ENCODE peak calls at places on chromosomes 3 and 15, in seven cellular contexts. N is stomach, W is HCT116, C is sigmoid colon, Q is HepG2, H is breast epithelium, D is vagina. X is an unnamed sample.

GRCh38 chr3:108114423-108115065 is 23.7 kb upstream of the CD47 start:
- DNase-seq in D (no peak), Q (no peak), H (no peak), W (no peak), N (no peak), C (no peak), X (no peak)

GRCh38 chr3:150309557-150309956 is 98.5 kb upstream of the TSC22D2 start:
- DNase-seq in C (no peak), N (no peak), Q (no peak), H (no peak), D (no peak), W (no peak), X (no peak)

GRCh38 chr3:84987709-84988504 is 29.1 kb downstream of the CADM2 start:
- DNase-seq in C (no peak), W (no peak), H (no peak), Q (no peak), N (no peak), D (no peak), X (no peak)

GRCh38 chr3:181252626-181253025 is 263.1 kb upstream of the DNAJC19 start:
- DNase-seq in C (no peak), W (no peak), D (no peak), N (no peak), Q (no peak), H (no peak), X (no peak)

GRCh38 chr15:64905941-64906340 is 5.8 kb upstream of the ANKDD1A start:
- DNase-seq in Q (no peak), N (no peak), H (no peak), D (no peak), C (no peak), W (no peak), X (no peak)

GRCh38 chr3:68504185-68504584 is 428.2 kb downstream of the TAFA4 start:
- DNase-seq in W (no peak), C (no peak), D (no peak), H (no peak), Q (no peak), N (no peak), X (no peak)

GRCh38 chr15:66483131-66483566 is 14.4 kb downstream of the SNAPC5 start:
- DNase-seq in W (no peak), H (no peak), N (no peak), D (no peak), C (no peak), Q (no peak), X (no peak)

GRCh38 chr15:67413770-67414429 is 107.0 kb upstream of the C15orf61 start:
- DNase-seq in D (no peak), W (peak; percentile 23), Q (peak; percentile 35), N (no peak), H (no peak), C (no peak), X (no peak)

GRCh38 chr3:3560566-3561336 is 238.5 kb upstream of the LRRN1 start:
- DNase-seq in Q (no peak), N (no peak), W (no peak), D (no peak), H (no peak), C (no peak), X (no peak)

GRCh38 chr15:69808756-69809155 is 289.0 kb downstream of the TLE3 start:
- DNase-seq in W (no peak), N (no peak), D (no peak), H (no peak), Q (no peak), C (no peak), X (no peak)

GRCh38 chr3:12180218-12180617 is 21.5 kb upstream of the TIMP4 start:
- DNase-seq in N (peak; percentile 78), C (no peak), Q (no peak), W (peak; percentile 44), D (no peak), H (no peak), X (no peak)

GRCh38 chr3:60081381-60082095 is 1031.7 kb upstream of the CFAP20DC start:
- DNase-seq in N (no peak), Q (no peak), D (no peak), H (no peak), C (no peak), W (no peak), X (no peak)

GRCh38 chr3:183537295-183537730 is 18.2 kb downstream of the KLHL6 start:
- DNase-seq in N (no peak), W (no peak), Q (no peak), D (no peak), H (no peak), C (no peak), X (no peak)

GRCh38 chr3:177441281-177441812 is 244.1 kb upstream of the TBL1XR1 start:
- DNase-seq in Q (no peak), C (no peak), N (no peak), D (no peak), H (no peak), W (no peak), X (no peak)

GRCh38 chr15:90201150-90201943 is at the start of gene SEMA4B:
- DNase-seq in D (no peak), W (no peak), N (peak; percentile 85), H (no peak), C (peak; percentile 85), Q (peak; percentile 36), X (no peak)
- TF ChIP-seq POLR2A in D (no peak), W (peak; percentile 54), N (no peak), H (no peak), C (no peak), Q (no peak), X (no peak)

GRCh38 chr3:152037953-152038352 is 164.5 kb downstream of the SUCNR1 start:
- DNase-seq in N (no peak), H (no peak), Q (no peak), W (no peak), C (no peak), D (no peak), X (no peak)

GRCh38 chr3:152039887-152040286 is 166.4 kb downstream of the SUCNR1 start:
- DNase-seq in N (no peak), C (no peak), Q (no peak), H (no peak), D (no peak), W (no peak), X (no peak)

GRCh38 chr3:152037304-152037703 is 163.9 kb downstream of the SUCNR1 start:
- DNase-seq in C (no peak), N (no peak), Q (no peak), D (no peak), W (no peak), H (no peak), X (no peak)

GRCh38 chr3:152040319-152040718 is 166.9 kb downstream of the SUCNR1 start:
- DNase-seq in W (no peak), N (no peak), C (no peak), Q (no peak), D (no peak), H (no peak), X (no peak)

DNA sequence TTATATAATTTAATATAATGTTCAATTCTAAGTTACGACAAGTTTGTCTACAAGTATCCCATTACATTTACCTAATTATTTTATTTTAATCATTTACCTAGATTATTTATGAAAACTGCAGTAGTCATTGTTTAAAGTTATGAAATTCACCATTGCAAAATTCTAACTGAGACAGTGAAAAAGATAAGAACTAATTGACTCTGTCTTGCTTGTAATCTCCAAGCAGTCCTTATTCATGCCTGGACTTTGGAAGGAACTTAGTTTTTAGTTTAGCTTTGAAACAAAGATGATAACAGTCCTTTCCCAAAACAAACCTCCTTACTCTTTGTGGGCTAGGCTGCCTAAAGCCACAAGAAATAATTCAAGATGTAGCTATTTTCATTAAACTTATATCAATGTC is 165.0 kb downstream of the SUCNR1 start:
- DNase-seq in D (no peak), H (no peak), Q (no peak), W (no peak), C (no peak), N (no peak), X (no peak)
- H3K9me3 ChIP-seq in D (peaks cover 3% of the 10 kb centered on the region), H (peaks cover 4% of the 10 kb centered on the region), Q (peaks cover 7% of the 10 kb centered on the region), W (no peaks in the 10 kb centered on the region), C (no peaks in the 10 kb centered on the region), N (peaks cover 15% of the 10 kb centered on the region), X (no peaks in the 10 kb centered on the region)

GRCh38 chr15:63321462-63321861 is 44.1 kb downstream of the APH1B start:
- DNase-seq in Q (no peak), D (no peak), N (no peak), W (no peak), H (no peak), C (no peak), X (no peak)
- TF ChIP-seq POLR2AphosphoS5 in Q (no peak), D (no peak), N (no peak), W (no peak), H (no peak), C (no peak), X (no peak)

DNA sequence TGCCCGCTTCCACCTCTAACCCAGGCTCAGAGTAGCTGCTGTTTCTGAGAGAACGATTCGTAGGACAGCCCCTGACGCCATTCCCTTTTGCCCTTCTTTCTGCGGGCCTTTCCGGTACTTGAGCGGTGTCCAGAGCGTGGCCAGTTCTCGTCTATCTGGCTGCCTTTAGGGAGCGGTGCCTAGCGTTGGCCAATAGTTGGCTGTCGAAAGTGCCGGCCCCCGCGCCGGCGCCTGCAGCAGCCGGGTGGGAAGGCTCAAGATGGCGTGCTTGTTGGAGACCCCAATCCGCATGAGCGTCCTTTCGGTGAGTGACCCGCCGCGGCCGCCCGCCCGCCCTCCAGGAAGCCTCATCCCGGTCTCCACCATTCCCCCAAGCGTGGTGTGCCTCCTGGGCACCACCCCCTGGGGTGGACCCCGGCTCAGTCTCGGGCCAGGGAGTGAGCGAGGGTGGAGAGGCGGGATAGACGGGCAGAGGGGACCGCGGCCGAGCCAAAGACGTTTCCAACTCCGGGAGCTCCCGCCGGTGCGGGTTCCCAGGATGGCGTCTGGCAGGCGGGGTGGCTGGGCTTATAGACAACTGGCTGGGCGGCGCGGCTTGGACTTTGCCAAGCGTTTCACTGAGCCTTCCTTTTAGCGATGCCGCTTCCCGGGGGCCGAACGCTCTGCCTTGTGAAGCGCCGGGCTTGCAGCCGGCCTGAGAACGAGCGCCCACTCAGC is at the start of gene ARMC8:
- DNase-seq in Q (peak; percentile 77), N (peak; percentile 63), H (peak; percentile 57), C (peak; percentile 80), W (peak; percentile 73), D (no peak), X (peak; percentile 81)
- TF ChIP-seq POLR2A in Q (peak; percentile 77), N (no peak), H (no peak), C (peak; percentile 59), W (no peak), D (peak; percentile 57), X (no peak)

DNA sequence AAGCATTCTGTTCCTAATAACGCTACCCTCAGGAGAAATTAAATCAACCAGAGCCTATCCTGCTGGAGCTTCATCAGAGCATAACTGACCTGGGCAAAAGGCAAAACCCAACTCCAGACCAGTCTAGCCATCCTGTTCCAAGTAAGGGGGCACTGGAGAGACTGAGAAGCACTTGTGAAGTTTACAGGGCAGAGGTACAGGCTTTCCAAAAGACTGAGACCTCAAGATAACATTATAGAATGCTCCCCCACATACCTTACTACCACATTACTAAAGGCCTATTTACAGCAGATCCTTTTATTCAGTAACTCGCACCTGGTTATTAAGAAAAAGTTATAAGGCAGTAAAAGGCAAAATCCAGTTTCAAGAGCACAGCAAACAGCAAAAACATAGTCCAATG is 35.5 kb downstream of the RFX7 start:
- DNase-seq in N (no peak), Q (no peak), H (no peak), C (no peak), W (no peak), D (no peak), X (no peak)
- H3K9me3 ChIP-seq in N (no peaks in the 10 kb centered on the region), Q (no peaks in the 10 kb centered on the region), H (no peaks in the 10 kb centered on the region), C (no peaks in the 10 kb centered on the region), W (no peaks in the 10 kb centered on the region), D (no peaks in the 10 kb centered on the region), X (no peaks in the 10 kb centered on the region)